ENCODE peak calls at places on chromosomes 3 and 15, in nine cellular contexts. One of them, this sample, is unnamed. For H3K4me1, the result is how much of the 10 kb centered on the place peaks cover.

GRCh38 chr3:156643729-156644389 is 30.5 kb upstream of the TIPARP start:
- DNase-seq in HCT116: no peak
- DNase-seq in neuronal stem cell: no peak
- DNase-seq in heart left ventricle: no peak
- DNase-seq in spleen: no peak
- DNase-seq in cardiac muscle cell: peak
- DNase-seq in hepatocyte: peak
- DNase-seq in esophagus muscularis mucosa: no peak
- DNase-seq in GM23248: peak
- DNase-seq in this sample: no peak

GRCh38 chr15:66938114-66938830 is 127.1 kb upstream of the SMAD3 start:
- DNase-seq in spleen: no peak
- DNase-seq in heart left ventricle: no peak
- DNase-seq in HCT116: no peak
- DNase-seq in neuronal stem cell: no peak
- DNase-seq in hepatocyte: no peak
- DNase-seq in esophagus muscularis mucosa: no peak
- DNase-seq in GM23248: no peak
- DNase-seq in cardiac muscle cell: peak
- DNase-seq in this sample: no peak

GRCh38 chr15:75483961-75484360 is 32.5 kb upstream of the SIN3A start:
- DNase-seq in cardiac muscle cell: no peak
- DNase-seq in GM23248: no peak
- DNase-seq in heart left ventricle: no peak
- DNase-seq in esophagus muscularis mucosa: no peak
- DNase-seq in spleen: no peak
- DNase-seq in neuronal stem cell: no peak
- DNase-seq in HCT116: no peak
- DNase-seq in hepatocyte: no peak
- DNase-seq in this sample: no peak

GRCh38 chr3:105436687-105437086 is 70.0 kb downstream of the ALCAM start:
- DNase-seq in spleen: no peak
- DNase-seq in heart left ventricle: no peak
- DNase-seq in hepatocyte: no peak
- DNase-seq in esophagus muscularis mucosa: no peak
- DNase-seq in GM23248: no peak
- DNase-seq in HCT116: no peak
- DNase-seq in neuronal stem cell: no peak
- DNase-seq in cardiac muscle cell: no peak
- DNase-seq in this sample: no peak

GRCh38 chr3:141278196-141279073 is 46.8 kb downstream of the PXYLP1 start:
- DNase-seq in HCT116: no peak
- DNase-seq in esophagus muscularis mucosa: no peak
- DNase-seq in cardiac muscle cell: peak
- DNase-seq in spleen: no peak
- DNase-seq in hepatocyte: no peak
- DNase-seq in heart left ventricle: no peak
- DNase-seq in neuronal stem cell: no peak
- DNase-seq in GM23248: peak
- DNase-seq in this sample: no peak

GRCh38 chr3:47643092-47643491 is 64.4 kb upstream of the CSPG5 start:
- DNase-seq in neuronal stem cell: no peak
- DNase-seq in HCT116: no peak
- DNase-seq in heart left ventricle: no peak
- DNase-seq in esophagus muscularis mucosa: no peak
- DNase-seq in cardiac muscle cell: no peak
- DNase-seq in spleen: no peak
- DNase-seq in hepatocyte: no peak
- DNase-seq in GM23248: no peak
- DNase-seq in this sample: no peak

GRCh38 chr3:152539191-152539764 is 270.5 kb downstream of the MBNL1 start:
- DNase-seq in cardiac muscle cell: no peak
- DNase-seq in hepatocyte: no peak
- DNase-seq in esophagus muscularis mucosa: no peak
- DNase-seq in HCT116: no peak
- DNase-seq in neuronal stem cell: no peak
- DNase-seq in spleen: no peak
- DNase-seq in GM23248: no peak
- DNase-seq in heart left ventricle: no peak
- DNase-seq in this sample: no peak

GRCh38 chr15:33737687-33738606 is 230.3 kb upstream of the CHRM5 start:
- DNase-seq in hepatocyte: peak
- DNase-seq in HCT116: peak
- DNase-seq in cardiac muscle cell: peak
- DNase-seq in spleen: no peak
- DNase-seq in neuronal stem cell: peak
- DNase-seq in GM23248: peak
- DNase-seq in esophagus muscularis mucosa: no peak
- DNase-seq in heart left ventricle: no peak
- DNase-seq in this sample: no peak

GRCh38 chr3:45118615-45119062 is 27.5 kb downstream of the CDCP1 start:
- DNase-seq in esophagus muscularis mucosa: no peak
- DNase-seq in GM23248: no peak
- DNase-seq in hepatocyte: no peak
- DNase-seq in neuronal stem cell: no peak
- DNase-seq in heart left ventricle: no peak
- DNase-seq in HCT116: no peak
- DNase-seq in cardiac muscle cell: no peak
- DNase-seq in spleen: no peak
- DNase-seq in this sample: no peak

GRCh38 chr3:45110185-45110833 is 35.9 kb downstream of the CDCP1 start:
- DNase-seq in esophagus muscularis mucosa: no peak
- DNase-seq in neuronal stem cell: no peak
- DNase-seq in heart left ventricle: peak
- DNase-seq in spleen: peak
- DNase-seq in HCT116: no peak
- DNase-seq in cardiac muscle cell: no peak
- DNase-seq in hepatocyte: peak
- DNase-seq in GM23248: no peak
- DNase-seq in this sample: no peak

GRCh38 chr3:45112939-45113338 is 33.2 kb downstream of the CDCP1 start:
- DNase-seq in hepatocyte: no peak
- DNase-seq in GM23248: peak
- DNase-seq in neuronal stem cell: no peak
- DNase-seq in esophagus muscularis mucosa: no peak
- DNase-seq in cardiac muscle cell: peak
- DNase-seq in spleen: no peak
- DNase-seq in heart left ventricle: no peak
- DNase-seq in HCT116: no peak
- DNase-seq in this sample: no peak

GRCh38 chr3:45109736-45110135 is 36.4 kb downstream of the CDCP1 start:
- DNase-seq in HCT116: no peak
- DNase-seq in neuronal stem cell: no peak
- DNase-seq in spleen: no peak
- DNase-seq in hepatocyte: no peak
- DNase-seq in esophagus muscularis mucosa: no peak
- DNase-seq in GM23248: no peak
- DNase-seq in heart left ventricle: no peak
- DNase-seq in cardiac muscle cell: no peak
- DNase-seq in this sample: no peak

DNA sequence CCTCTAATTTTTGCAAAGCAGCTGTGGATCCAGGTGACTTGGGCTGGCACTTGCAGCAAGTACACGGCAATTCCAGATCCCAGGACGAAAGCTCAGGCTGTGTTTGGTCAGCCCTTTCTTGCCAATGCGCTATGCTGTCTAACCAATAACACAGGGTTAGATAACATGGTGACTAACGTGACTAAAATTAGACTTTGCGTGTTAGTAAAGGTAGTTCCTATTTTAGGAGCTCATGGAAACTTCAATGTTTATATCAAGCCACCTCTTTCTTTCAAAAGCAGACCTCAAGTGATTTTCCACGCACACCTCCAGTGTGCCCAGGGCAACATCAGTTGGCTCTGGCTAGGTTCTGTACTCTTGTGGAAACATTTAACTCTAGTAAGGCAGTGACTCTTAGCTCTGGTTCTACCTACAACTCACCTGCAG is 32.5 kb downstream of the CDCP1 start:
- DNase-seq in cardiac muscle cell: peak
- DNase-seq in esophagus muscularis mucosa: no peak
- DNase-seq in HCT116: no peak
- DNase-seq in hepatocyte: no peak
- DNase-seq in neuronal stem cell: no peak
- DNase-seq in heart left ventricle: peak
- DNase-seq in GM23248: no peak
- DNase-seq in spleen: no peak
- DNase-seq in this sample: no peak
- H3K27ac ChIP-seq in cardiac muscle cell: peak
- H3K27ac ChIP-seq in esophagus muscularis mucosa: peak
- H3K27ac ChIP-seq in HCT116: no peak
- H3K27ac ChIP-seq in hepatocyte: no peak
- H3K27ac ChIP-seq in neuronal stem cell: no peak
- H3K27ac ChIP-seq in heart left ventricle: peak
- H3K27ac ChIP-seq in GM23248: no peak
- H3K27ac ChIP-seq in spleen: no peak
- H3K27ac ChIP-seq in this sample: peak

GRCh38 chr15:78540955-78541743 is 905 bp downstream of the PSMA4 start:
- DNase-seq in spleen: no peak
- DNase-seq in HCT116: no peak
- DNase-seq in neuronal stem cell: no peak
- DNase-seq in esophagus muscularis mucosa: no peak
- DNase-seq in cardiac muscle cell: peak
- DNase-seq in hepatocyte: no peak
- DNase-seq in GM23248: peak
- DNase-seq in heart left ventricle: no peak
- DNase-seq in this sample: no peak
- H3K4me1 ChIP-seq in spleen: under half
- H3K4me1 ChIP-seq in HCT116: under half
- H3K4me1 ChIP-seq in neuronal stem cell: under half
- H3K4me1 ChIP-seq in esophagus muscularis mucosa: under half
- H3K4me1 ChIP-seq in cardiac muscle cell: under half
- H3K4me1 ChIP-seq in hepatocyte: under half
- H3K4me1 ChIP-seq in GM23248: under half
- H3K4me1 ChIP-seq in heart left ventricle: under half
- H3K4me1 ChIP-seq in this sample: under half

DNA sequence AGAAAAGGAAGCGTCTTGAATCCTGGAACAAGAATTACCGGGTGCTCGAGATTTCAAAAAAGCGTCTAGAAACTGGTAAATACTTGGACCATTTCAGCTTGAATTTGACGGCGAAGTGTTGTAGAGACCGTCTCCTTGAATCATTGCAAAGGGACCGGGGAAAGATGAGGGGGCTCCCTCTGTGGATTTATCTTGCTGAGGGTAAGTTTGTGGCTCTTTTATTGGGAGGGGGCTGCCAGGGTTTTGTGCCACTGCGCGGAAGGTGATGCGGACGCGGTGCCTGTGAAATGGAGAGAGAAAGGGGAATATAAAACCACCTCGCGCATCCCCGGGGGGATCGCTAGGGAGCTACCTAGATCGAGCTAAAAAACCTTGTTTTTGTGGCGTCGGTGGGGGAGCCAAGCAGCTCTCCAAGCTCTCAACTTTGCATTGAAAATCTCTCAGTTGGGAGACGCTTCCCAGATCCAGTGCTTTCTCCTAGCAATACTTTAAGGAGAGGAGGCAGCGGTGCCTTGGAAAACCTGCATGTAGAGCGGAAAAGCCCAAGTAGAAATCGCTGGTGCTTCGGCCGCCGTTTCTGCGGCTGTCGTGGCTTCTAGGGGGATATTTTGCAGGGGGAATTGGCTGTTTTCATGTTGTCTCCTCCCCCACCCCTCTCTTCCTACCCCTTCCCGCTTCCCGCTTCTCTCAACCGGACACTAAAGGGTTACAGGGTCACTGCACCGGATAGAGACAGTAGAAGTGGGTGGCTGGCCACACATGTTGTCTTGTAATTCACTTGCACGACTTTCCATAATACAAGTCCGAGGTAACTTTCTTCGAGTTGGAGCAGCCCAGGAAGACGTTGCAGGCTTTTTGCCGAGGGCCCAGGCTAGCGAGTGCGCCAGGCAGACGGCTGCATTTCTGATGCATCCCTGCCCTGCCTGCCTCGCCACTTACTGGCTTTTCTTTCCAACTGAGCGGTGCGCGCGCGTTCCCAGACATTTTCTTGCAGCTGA is 187.6 kb downstream of the NLGN1 start:
- DNase-seq in hepatocyte: peak
- DNase-seq in spleen: no peak
- DNase-seq in heart left ventricle: peak
- DNase-seq in neuronal stem cell: peak
- DNase-seq in esophagus muscularis mucosa: no peak
- DNase-seq in HCT116: no peak
- DNase-seq in GM23248: peak
- DNase-seq in cardiac muscle cell: peak
- DNase-seq in this sample: no peak
- H3K4me3 ChIP-seq in hepatocyte: peak
- H3K4me3 ChIP-seq in spleen: peak
- H3K4me3 ChIP-seq in heart left ventricle: peak
- H3K4me3 ChIP-seq in neuronal stem cell: peak
- H3K4me3 ChIP-seq in esophagus muscularis mucosa: peak
- H3K4me3 ChIP-seq in HCT116: no peak
- H3K4me3 ChIP-seq in GM23248: peak
- H3K4me3 ChIP-seq in cardiac muscle cell: peak
- H3K4me3 ChIP-seq in this sample: no peak

GRCh38 chr15:92811514-92811913 is 88.6 kb upstream of the CHD2 start:
- DNase-seq in GM23248: no peak
- DNase-seq in cardiac muscle cell: no peak
- DNase-seq in heart left ventricle: no peak
- DNase-seq in HCT116: no peak
- DNase-seq in esophagus muscularis mucosa: no peak
- DNase-seq in neuronal stem cell: no peak
- DNase-seq in spleen: no peak
- DNase-seq in hepatocyte: peak
- DNase-seq in this sample: no peak

GRCh38 chr15:92809880-92810361 is 90.2 kb upstream of the CHD2 start:
- DNase-seq in GM23248: peak
- DNase-seq in hepatocyte: peak
- DNase-seq in cardiac muscle cell: peak
- DNase-seq in heart left ventricle: peak
- DNase-seq in spleen: peak
- DNase-seq in neuronal stem cell: no peak
- DNase-seq in esophagus muscularis mucosa: no peak
- DNase-seq in HCT116: no peak
- DNase-seq in this sample: no peak

GRCh38 chr15:92812271-92812670 is 87.9 kb upstream of the CHD2 start:
- DNase-seq in neuronal stem cell: no peak
- DNase-seq in spleen: no peak
- DNase-seq in esophagus muscularis mucosa: no peak
- DNase-seq in cardiac muscle cell: no peak
- DNase-seq in hepatocyte: no peak
- DNase-seq in GM23248: no peak
- DNase-seq in heart left ventricle: no peak
- DNase-seq in HCT116: no peak
- DNase-seq in this sample: no peak

GRCh38 chr15:92810418-92811138 is 89.5 kb upstream of the CHD2 start:
- DNase-seq in cardiac muscle cell: peak
- DNase-seq in spleen: peak
- DNase-seq in esophagus muscularis mucosa: no peak
- DNase-seq in hepatocyte: peak
- DNase-seq in HCT116: no peak
- DNase-seq in neuronal stem cell: no peak
- DNase-seq in heart left ventricle: peak
- DNase-seq in GM23248: peak
- DNase-seq in this sample: peak

DNA sequence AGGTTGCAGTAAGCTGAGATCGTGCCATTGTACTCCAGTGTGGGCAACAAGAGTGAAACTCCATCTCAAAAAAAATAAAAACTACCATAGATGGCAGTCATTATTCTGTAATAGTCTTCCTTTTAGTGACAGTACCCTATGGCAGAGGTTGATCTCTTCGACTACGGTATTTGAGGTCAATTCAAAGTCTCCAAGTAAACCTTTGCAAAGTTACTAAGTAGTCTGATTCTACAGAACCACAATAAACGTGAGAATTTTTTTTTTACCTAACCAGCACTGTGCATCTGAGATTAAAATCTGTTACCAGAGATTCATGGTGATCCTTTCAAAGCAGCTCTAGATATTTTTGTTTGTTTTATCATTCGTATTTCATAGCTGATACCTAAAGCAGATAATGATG is 86.7 kb upstream of the CHD2 start:
- DNase-seq in spleen: no peak
- DNase-seq in HCT116: no peak
- DNase-seq in hepatocyte: no peak
- DNase-seq in cardiac muscle cell: no peak
- DNase-seq in GM23248: no peak
- DNase-seq in neuronal stem cell: no peak
- DNase-seq in heart left ventricle: no peak
- DNase-seq in esophagus muscularis mucosa: no peak
- DNase-seq in this sample: no peak
- H3K27ac ChIP-seq in spleen: no peak
- H3K27ac ChIP-seq in HCT116: no peak
- H3K27ac ChIP-seq in hepatocyte: no peak
- H3K27ac ChIP-seq in cardiac muscle cell: no peak
- H3K27ac ChIP-seq in GM23248: no peak
- H3K27ac ChIP-seq in neuronal stem cell: no peak
- H3K27ac ChIP-seq in heart left ventricle: no peak
- H3K27ac ChIP-seq in esophagus muscularis mucosa: no peak
- H3K27ac ChIP-seq in this sample: no peak

This sample was measured in lung.